ENCODE peak calls at places on chromosomes 2 and 18, in eight cellular contexts. Z is GM12865, E is stomach, W is ascending aorta, M is ovary, S is sigmoid colon, T is colonic mucosa, U is mucosa of descending colon. V is an unnamed sample.

GRCh38 chr18:73124165-73124564 is 256.4 kb upstream of the NETO1 start:
- DNase-seq in Z (no peak), E (no peak), W (no peak), M (no peak), S (no peak), T (no peak), U (no peak), V (no peak)

GRCh38 chr2:203683932-203684556 is 22.4 kb upstream of the CD28 start:
- DNase-seq in Z (peak; percentile 74), E (no peak), W (no peak), M (no peak), S (no peak), T (no peak), U (no peak), V (peak; percentile 54)

GRCh38 chr2:166135152-166135848 is 7.5 kb upstream of the SCN1A start:
- DNase-seq in Z (no peak), E (no peak), W (no peak), M (no peak), S (no peak), T (no peak), U (no peak), V (no peak)

GRCh38 chr18:42426496-42427015 is 471.5 kb downstream of the PIK3C3 start:
- DNase-seq in Z (no peak), E (no peak), W (no peak), M (no peak), S (no peak), T (no peak), U (no peak), V (no peak)

GRCh38 chr2:46389417-46389916 is 89.9 kb upstream of the TMEM247 start:
- DNase-seq in Z (no peak), E (no peak), W (no peak), M (no peak), S (no peak), T (no peak), U (no peak), V (no peak)

GRCh38 chr18:69220529-69220928 is 180.2 kb upstream of the DOK6 start:
- DNase-seq in Z (no peak), E (no peak), W (no peak), M (no peak), S (no peak), T (no peak), U (no peak), V (no peak)

GRCh38 chr2:202406445-202406967 is 30.4 kb downstream of the BMPR2 start:
- DNase-seq in Z (no peak), E (no peak), W (no peak), M (no peak), S (no peak), T (no peak), U (no peak), V (no peak)

GRCh38 chr2:40760071-40760666 is 308.3 kb upstream of the SLC8A1 start:
- DNase-seq in Z (peak; percentile 41), E (no peak), W (no peak), M (no peak), S (peak; percentile 72), T (no peak), U (peak; percentile 14), V (peak; percentile 21)

GRCh38 chr2:191014653-191015020 is 666 bp upstream of the STAT1 start:
- DNase-seq in Z (peak; percentile 55), E (no peak), W (no peak), M (no peak), S (no peak), T (no peak), U (no peak), V (no peak)

GRCh38 chr2:31053929-31054328 is 84.3 kb downstream of the GALNT14 start:
- DNase-seq in Z (no peak), E (no peak), W (no peak), M (no peak), S (no peak), T (no peak), U (no peak), V (no peak)

GRCh38 chr2:148007219-148007900 is 13.2 kb downstream of the ORC4 start:
- DNase-seq in Z (no peak), E (no peak), W (no peak), M (no peak), S (no peak), T (no peak), U (no peak), V (no peak)

GRCh38 chr2:69549421-69549820 is 94.1 kb downstream of the AAK1 start:
- DNase-seq in Z (no peak), E (no peak), W (no peak), M (no peak), S (no peak), T (no peak), U (no peak), V (no peak)

DNA sequence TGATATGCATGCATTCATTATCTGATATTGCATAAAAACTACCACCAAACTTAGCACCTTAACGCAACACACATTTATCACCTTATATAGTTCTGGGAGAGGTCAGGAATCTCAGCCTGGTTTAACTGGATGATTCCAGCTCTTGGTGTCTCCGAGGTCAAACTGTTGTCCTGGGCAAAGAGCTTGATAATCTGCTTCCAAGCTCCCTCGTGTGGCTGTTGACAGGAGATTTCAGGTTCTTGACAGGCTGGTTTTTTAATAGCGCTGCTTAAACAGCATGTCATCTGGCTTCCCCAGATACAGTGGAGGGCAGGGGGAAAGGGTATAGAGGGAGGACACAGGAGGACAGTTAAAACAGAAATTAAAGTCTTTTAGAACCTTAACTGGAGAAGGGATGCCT is 785.0 kb downstream of the CNTNAP5 start:
- DNase-seq in Z (peak; percentile 37), E (no peak), W (no peak), M (no peak), S (no peak), T (peak; percentile 50), U (peak; percentile 64), V (no peak)
- TF ChIP-seq CTCF in Z (no peak), E (no peak), W (no peak), M (no peak), S (no peak), T (peak; percentile 35), U (peak; percentile 19), V (no peak)

GRCh38 chr2:160207804-160208661 is 8.0 kb upstream of the ITGB6 start:
- DNase-seq in Z (peak; percentile 53), E (peak; percentile 82), W (peak; percentile 56), M (peak; percentile 53), S (peak; percentile 85), T (peak; percentile 90), U (peak; percentile 85), V (no peak)
- H3K4me3 ChIP-seq in Z (no peak overlapping the region), E (no peak overlapping the region), W (no peak overlapping the region), M (no peak overlapping the region), S (no peak overlapping the region), T (no peak overlapping the region), U (no peak overlapping the region), V (no peak overlapping the region)

GRCh38 chr18:74290831-74291770 is 662 bp downstream of the CYB5A start:
- DNase-seq in Z (peak; percentile 7), E (peak; percentile 76), W (no peak), M (peak; percentile 40), S (peak; percentile 72), T (peak; percentile 60), U (peak; percentile 80), V (no peak)
- TF ChIP-seq CTCF in Z (no peak), E (peak; percentile 6), W (no peak), M (no peak), S (peak; percentile 35), T (no peak), U (no peak), V (no peak)

DNA sequence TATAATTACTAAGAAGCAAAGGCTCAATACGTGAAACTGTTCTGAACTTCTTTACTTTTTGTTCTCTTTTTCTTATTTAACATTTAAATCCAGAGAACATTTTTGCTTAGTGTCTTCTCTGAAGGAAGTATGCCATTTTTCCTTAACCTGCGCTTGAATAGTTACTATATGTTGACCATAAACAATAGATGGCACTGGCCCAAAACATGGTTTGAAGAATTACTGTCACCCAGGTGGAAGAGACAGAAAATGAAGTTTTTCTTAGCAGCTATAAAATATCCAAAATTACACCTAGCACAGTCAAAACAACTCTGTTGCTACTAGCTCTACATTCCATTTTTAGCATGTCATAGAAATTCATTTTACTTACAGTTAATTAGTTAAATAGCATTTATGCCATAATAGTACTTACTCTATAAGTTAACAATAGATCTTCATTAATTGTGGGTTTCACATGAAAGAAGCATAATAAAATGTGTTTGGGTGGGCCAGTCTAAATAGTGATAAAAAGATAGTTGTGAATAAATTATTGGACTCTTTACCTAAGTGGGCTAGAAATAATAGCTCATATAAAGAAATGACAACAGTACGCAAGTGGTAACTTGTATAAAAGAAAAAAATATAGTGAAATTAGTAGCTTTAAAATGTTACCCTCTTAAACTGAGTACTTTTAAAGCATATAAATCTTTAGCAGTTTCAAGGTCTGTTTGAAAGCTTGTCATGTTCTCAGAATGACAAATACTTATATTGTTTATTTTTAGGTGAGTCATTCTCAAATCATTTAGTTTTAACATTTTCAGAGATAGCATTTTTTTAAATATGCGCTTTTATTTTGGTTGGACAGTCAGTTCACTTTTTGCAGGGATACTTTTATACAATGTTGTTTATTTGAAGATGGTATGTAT is 3.7 kb downstream of the ETAA1 start:
- DNase-seq in Z (no peak), E (no peak), W (no peak), M (no peak), S (no peak), T (no peak), U (no peak), V (no peak)
- H3K4me3 ChIP-seq in Z (no peak overlapping the region), E (no peak overlapping the region), W (peak overlapping the region; percentile 19), M (no peak overlapping the region), S (no peak overlapping the region), T (no peak overlapping the region), U (no peak overlapping the region), V (no peak overlapping the region)

V was measured in AG04449.